ENCODE peak calls at places on chromosome X, in seven cellular contexts. H is non-pigmented ciliary epithelial cell; G is T-helper 17 cell; M is heart right ventricle; D is stimulated activated CD4-positive, alpha-beta T cell treated with anti-CD3 and anti-CD28 coated beads, Interleukin-2, amount 100 ng/mL, for 48 hours; K is C1 segment of cervical spinal cord; U is foreskin keratinocyte. Y is an unnamed sample.

GRCh38 chrX:114532093-114532805 is 51.6 kb upstream of the HTR2C start:
- DNase-seq in H (no peak), U (peak), K (no peak), G (no peak), D (no peak), M (no peak), Y (no peak)

GRCh38 chrX:1435241-1435900 is 17.3 kb downstream of the ASMTL start:
- DNase-seq in G (no peak), D (no peak), K (no peak), U (no peak), H (no peak), M (no peak), Y (no peak)

GRCh38 chrX:100635989-100636320 is 651 bp downstream of the TSPAN6 start:
- DNase-seq in H (no peak), U (no peak), G (no peak), D (no peak), M (no peak), K (no peak), Y (no peak)

GRCh38 chrX:22093550-22093949 is 61.4 kb downstream of the PHEX start:
- DNase-seq in H (no peak), M (no peak), D (no peak), U (no peak), G (no peak), K (no peak), Y (no peak)

GRCh38 chrX:29617725-29618124 is 597.6 kb upstream of the MAGEB2 start:
- DNase-seq in H (no peak), U (no peak), G (no peak), K (no peak), M (no peak), D (no peak), Y (no peak)

GRCh38 chrX:140164383-140164782 is 199.1 kb upstream of the CXorf66 start:
- DNase-seq in D (no peak), M (no peak), G (no peak), K (no peak), U (no peak), H (no peak), Y (no peak)

GRCh38 chrX:77917294-77917933 is 6.9 kb downstream of the ATP7A start:
- DNase-seq in M (no peak), D (no peak), U (no peak), G (no peak), K (no peak), H (no peak), Y (no peak)

GRCh38 chrX:15334561-15334960 is 762 bp downstream of the PIGA start:
- DNase-seq in K (no peak), U (peak), D (no peak), H (no peak), G (no peak), M (no peak), Y (no peak)

GRCh38 chrX:75131973-75132627 is 24.0 kb downstream of the ABCB7 start:
- DNase-seq in U (no peak), K (peak), M (no peak), D (no peak), H (no peak), G (no peak), Y (no peak)

GRCh38 chrX:143788265-143788664 is 67.7 kb upstream of the SPANXN2 start:
- DNase-seq in K (no peak), U (peak), M (no peak), G (no peak), H (no peak), D (no peak), Y (no peak)

Y was measured in lung.